ENCODE peak calls at places on chromosomes 13 and 19, in five cellular contexts. K is uterus, V is heart left ventricle, I is caudate nucleus, C is brain microvascular endothelial cell. S is an unnamed sample.

GRCh38 chr13:112247471-112248405 is 128.4 kb upstream of the SPACA7 start:
- DNase-seq in I (no peak), K (no peak), C (no peak), V (no peak), S (no peak)

GRCh38 chr13:89066868-89067466 is 1395.8 kb downstream of the SLITRK5 start:
- DNase-seq in C (no peak), V (no peak), I (no peak), K (no peak), S (peak)

GRCh38 chr19:46913198-46913851 is 52.5 kb downstream of the ARHGAP35 start:
- DNase-seq in C (no peak), V (no peak), I (no peak), K (no peak), S (no peak)

GRCh38 chr19:17103177-17103576 is 27.6 kb downstream of the MYO9B start:
- DNase-seq in I (no peak), C (peak), K (no peak), V (no peak), S (no peak)

GRCh38 chr13:43489168-43489730 is 297.5 kb downstream of the ENOX1 start:
- DNase-seq in I (no peak), C (no peak), K (peak), V (no peak), S (no peak)

GRCh38 chr19:55472463-55472862 is 4.0 kb upstream of the ZNF628 start:
- DNase-seq in C (peak), I (no peak), V (no peak), K (no peak), S (no peak)

GRCh38 chr13:112615391-112615790 is 27.4 kb upstream of the TUBGCP3 start:
- DNase-seq in C (no peak), K (no peak), I (no peak), V (no peak), S (no peak)

GRCh38 chr19:42461700-42462324 is 19.1 kb upstream of the CXCL17 start:
- DNase-seq in C (no peak), K (no peak), I (no peak), V (no peak), S (peak)

GRCh38 chr19:57613941-57614743 is at the start of gene ZNF134:
- DNase-seq in C (peak), K (peak), I (peak), V (peak), S (peak)

GRCh38 chr13:32639502-32640105 is 53.4 kb downstream of the PDS5B start:
- DNase-seq in I (peak), V (no peak), K (peak), C (peak), S (peak)

GRCh38 chr19:54420383-54421168 is 5.3 kb downstream of the TTYH1 start:
- DNase-seq in I (peak), V (peak), C (peak), K (no peak), S (peak)

GRCh38 chr13:47813683-47814082 is 187.4 kb downstream of the SUCLA2 start:
- DNase-seq in C (no peak), I (no peak), V (no peak), K (no peak), S (no peak)

GRCh38 chr13:47822036-47822435 is 179.0 kb downstream of the SUCLA2 start:
- DNase-seq in C (no peak), I (no peak), K (no peak), V (no peak), S (no peak)

GRCh38 chr13:47816835-47817234 is 184.2 kb downstream of the SUCLA2 start:
- DNase-seq in K (no peak), I (no peak), V (no peak), C (no peak), S (no peak)
- H3K27ac ChIP-seq in K (no peak), I (no peak), V (no peak), C (no peak), S (no peak)

DNA sequence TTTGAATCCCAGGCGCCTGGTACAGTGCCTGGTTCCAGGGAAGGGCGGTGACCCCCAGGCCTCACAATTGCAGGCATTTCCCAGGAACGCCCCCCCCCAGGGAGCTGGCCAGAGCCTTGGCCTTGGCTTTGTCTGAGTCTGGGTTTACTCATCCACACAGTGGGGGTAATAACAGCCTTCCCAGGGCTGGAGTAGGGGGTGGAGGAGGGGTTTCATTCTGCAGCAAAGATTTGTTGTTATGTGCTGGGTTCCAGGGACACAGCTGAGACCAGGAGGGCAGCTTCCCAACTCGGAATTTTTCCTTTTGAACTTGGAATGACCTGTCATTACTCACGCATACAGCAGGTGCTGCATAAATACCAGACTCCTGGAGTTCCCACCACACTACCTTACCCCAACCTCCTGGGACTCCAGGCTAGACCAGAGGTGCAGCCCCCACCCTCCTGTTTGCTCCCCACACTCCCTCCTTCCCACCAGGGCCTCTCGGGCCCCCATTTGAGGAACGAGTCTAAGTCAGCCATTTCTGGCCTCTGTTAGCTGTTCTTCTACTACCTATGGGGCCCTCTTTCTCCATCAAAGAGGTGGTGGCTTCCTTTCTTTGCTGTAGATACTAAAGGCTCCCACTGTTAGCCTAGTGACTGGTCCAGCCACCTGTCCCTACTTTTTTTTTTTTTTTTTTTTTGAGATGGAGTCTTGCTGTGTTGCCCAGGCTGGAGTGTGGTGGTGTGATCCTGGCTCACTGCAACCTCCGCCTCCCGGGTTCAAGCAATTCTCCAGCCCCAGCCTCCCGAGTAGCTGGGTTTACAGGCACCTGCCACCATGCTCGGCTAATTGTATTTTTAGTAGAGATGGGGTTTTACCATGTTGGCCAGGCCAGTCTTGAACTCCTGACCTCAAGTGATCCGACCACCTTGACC is 1.6 kb upstream of the ADAMTS10 start:
- DNase-seq in K (peak), I (no peak), V (peak), C (peak), S (no peak)
- H3K27ac ChIP-seq in K (peak), I (no peak), V (peak), C (peak), S (no peak)

GRCh38 chr19:2977001-2977685 is at the start of gene TLE6:
- DNase-seq in K (peak), V (peak), C (peak), I (peak), S (peak)

GRCh38 chr19:2977686-2978466 is 512 bp downstream of the TLE6 start:
- DNase-seq in I (no peak), V (no peak), C (no peak), K (no peak), S (no peak)

GRCh38 chr19:2973229-2973628 is 4.1 kb upstream of the TLE6 start:
- DNase-seq in I (no peak), V (peak), K (peak), C (no peak), S (no peak)

GRCh38 chr19:2976609-2977000 is 759 bp upstream of the TLE6 start:
- DNase-seq in I (peak), C (no peak), V (no peak), K (no peak), S (no peak)

DNA sequence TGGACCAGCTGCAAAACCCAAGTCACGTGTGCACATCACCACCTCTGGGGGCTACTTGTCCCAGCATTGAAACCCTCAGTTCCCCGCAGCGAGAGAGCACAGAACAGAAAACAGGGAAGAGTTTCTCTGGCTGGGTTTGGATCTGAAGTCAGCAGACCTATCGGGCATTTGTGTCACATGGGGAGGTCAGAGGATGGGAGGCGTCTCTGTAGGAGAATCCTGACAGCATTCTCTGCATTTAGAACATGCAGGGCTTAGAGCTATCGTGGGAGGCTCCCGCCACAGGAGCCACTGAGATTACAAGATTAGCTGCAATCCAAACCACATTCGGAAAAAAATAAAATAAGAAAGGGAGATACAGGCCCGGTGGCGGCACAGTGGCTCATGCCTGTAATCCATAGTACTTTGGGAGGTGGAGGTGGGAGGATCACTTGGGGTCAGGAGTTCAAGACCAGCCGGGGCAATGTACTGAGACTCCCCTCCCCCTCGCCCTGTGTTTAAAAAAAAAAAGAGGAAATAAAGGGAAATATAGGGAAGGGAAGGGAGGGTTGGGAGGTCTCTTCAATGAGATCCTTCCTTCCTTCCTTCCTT is 2.9 kb upstream of the TLE6 start:
- DNase-seq in K (peak), V (no peak), C (peak), I (no peak), S (no peak)
- H3K27ac ChIP-seq in K (peak), V (peak), C (no peak), I (no peak), S (no peak)

GRCh38 chr13:84430441-84430840 is 548.2 kb upstream of the SLITRK1 start:
- DNase-seq in I (no peak), V (no peak), K (no peak), C (peak), S (no peak)

GRCh38 chr13:84430015-84430414 is 547.7 kb upstream of the SLITRK1 start:
- DNase-seq in V (no peak), K (no peak), C (peak), I (no peak), S (no peak)

GRCh38 chr13:84433024-84433423 is 550.8 kb upstream of the SLITRK1 start:
- DNase-seq in C (peak), V (no peak), K (no peak), I (no peak), S (no peak)

GRCh38 chr13:84431646-84432045 is 549.4 kb upstream of the SLITRK1 start:
- DNase-seq in V (no peak), K (no peak), C (no peak), I (no peak), S (no peak)
- H3K27ac ChIP-seq in V (no peak), K (no peak), C (peak), I (no peak), S (no peak)

GRCh38 chr13:86201477-86201876 is 402.3 kb upstream of the SLITRK6 start:
- DNase-seq in I (no peak), V (no peak), C (no peak), K (no peak), S (no peak)
- H3K27ac ChIP-seq in I (no peak), V (no peak), C (no peak), K (no peak), S (no peak)

GRCh38 chr19:7677664-7678311 is 898 bp downstream of the MCEMP1 start:
- DNase-seq in I (no peak), K (no peak), C (no peak), V (no peak), S (no peak)

GRCh38 chr19:7681336-7682174 is 922 bp downstream of the TRAPPC5 start:
- DNase-seq in C (peak), K (peak), I (peak), V (peak), S (peak)

GRCh38 chr19:7680606-7681335 is at the start of gene TRAPPC5:
- DNase-seq in V (peak), C (peak), K (peak), I (peak), S (peak)

GRCh38 chr19:7679017-7679720 is 1.5 kb upstream of the TRAPPC5 start:
- DNase-seq in K (no peak), I (peak), V (no peak), C (no peak), S (peak)

GRCh38 chr19:7679771-7680605 is 645 bp upstream of the TRAPPC5 start:
- DNase-seq in V (no peak), K (no peak), I (no peak), C (no peak), S (no peak)
- H3K27ac ChIP-seq in V (no peak), K (no peak), I (no peak), C (no peak), S (no peak)

DNA sequence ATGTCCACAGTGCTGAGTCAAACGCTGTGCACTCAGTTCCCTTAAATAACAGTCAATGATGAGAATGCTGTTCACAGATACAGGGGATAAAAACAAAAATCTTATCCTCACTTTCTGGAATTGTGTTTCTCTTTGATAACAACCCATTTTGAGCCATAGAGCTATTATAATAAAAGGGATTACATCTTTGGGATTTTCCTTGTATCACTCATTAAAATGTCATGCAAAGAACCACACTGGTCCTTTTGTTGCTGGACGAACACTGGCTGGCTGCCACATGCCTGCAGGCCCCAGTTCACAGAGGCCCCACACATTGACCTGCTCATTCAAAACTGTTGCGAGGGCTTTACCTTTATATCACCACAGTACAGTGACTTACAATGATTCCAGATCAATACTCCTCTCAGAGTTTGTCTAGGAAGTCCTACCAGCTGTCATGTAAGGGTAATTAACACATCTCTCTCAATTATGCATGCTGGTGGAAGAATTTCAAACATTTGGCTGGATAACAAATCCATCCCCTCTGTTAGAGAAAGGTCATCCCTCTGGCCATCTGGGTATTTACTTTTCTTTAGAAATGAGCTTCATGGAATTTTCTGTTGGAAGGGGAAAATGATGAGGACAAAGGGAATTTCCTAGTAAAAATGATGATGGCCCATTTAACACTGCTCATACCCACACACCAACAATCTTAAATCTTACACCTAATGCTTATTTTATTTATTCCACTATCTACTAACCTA is 85.9 kb downstream of the MBNL2 start:
- DNase-seq in V (no peak), I (peak), C (peak), K (no peak), S (peak)
- H3K27ac ChIP-seq in V (no peak), I (peak), C (peak), K (no peak), S (peak)

GRCh38 chr19:20422216-20422615 is 143.4 kb downstream of the ZNF737 start:
- DNase-seq in I (no peak), C (no peak), V (no peak), K (no peak), S (no peak)
- H3K27ac ChIP-seq in I (no peak), C (no peak), V (peak), K (peak), S (peak)

S was measured in substantia nigra.